ENCODE peak calls at places on chromosome 19, in six cellular contexts. B is colonic mucosa, I is spleen, F is uterus, X is HFF-Myc, Q is breast epithelium. V is an unnamed sample.

GRCh38 chr19:2273356-2274184 is 8.4 kb downstream of the PEAK3 start:
- DNase-seq in X (no peak), Q (no peak), I (peak), B (peak), F (peak), V (peak)

GRCh38 chr19:50383852-50384684 is at the start of gene POLD1:
- DNase-seq in F (peak), B (peak), X (peak), Q (peak), I (peak), V (peak)

GRCh38 chr19:15115080-15115479 is 7.9 kb downstream of the SYDE1 start:
- DNase-seq in F (peak), B (peak), I (no peak), X (no peak), Q (no peak), V (peak)

GRCh38 chr19:23365222-23365621 is 30.0 kb downstream of the ZNF91 start:
- DNase-seq in F (no peak), B (no peak), Q (no peak), X (no peak), I (no peak), V (no peak)

GRCh38 chr19:9881720-9882119 is 46.6 kb downstream of the PIN1 start:
- DNase-seq in Q (no peak), X (no peak), I (no peak), B (peak), F (no peak), V (no peak)

GRCh38 chr19:12092065-12092867 is 27.7 kb downstream of the ZNF844 start:
- DNase-seq in Q (peak), B (peak), I (peak), X (peak), F (peak), V (peak)

GRCh38 chr19:44800461-44800860 is 8.4 kb upstream of the BCAM start:
- DNase-seq in Q (peak), F (peak), X (peak), B (peak), I (peak), V (peak)

GRCh38 chr19:5073153-5073844 is 104.4 kb downstream of the KDM4B start:
- DNase-seq in Q (no peak), X (no peak), I (no peak), B (no peak), F (no peak), V (no peak)

GRCh38 chr19:5953034-5953589 is 24.8 kb downstream of the RANBP3 start:
- DNase-seq in B (no peak), X (no peak), Q (no peak), F (no peak), I (no peak), V (no peak)

GRCh38 chr19:18650468-18651001 is 13.7 kb downstream of the KLHL26 start:
- DNase-seq in B (peak), X (no peak), F (peak), I (no peak), Q (no peak), V (peak)

GRCh38 chr19:34265221-34265650 is 10.9 kb downstream of the GARRE1 start:
- DNase-seq in X (no peak), B (no peak), I (no peak), Q (peak), F (peak), V (no peak)

GRCh38 chr19:16325161-16325527 is 518 bp downstream of the KLF2 start:
- DNase-seq in X (no peak), Q (no peak), I (peak), F (no peak), B (peak), V (no peak)

GRCh38 chr19:57068921-57069697 is 50.7 kb upstream of the USP29 start:
- DNase-seq in B (no peak), F (peak), Q (no peak), I (no peak), X (no peak), V (no peak)

GRCh38 chr19:6047741-6048231 is 62.5 kb downstream of the RFX2 start:
- DNase-seq in I (no peak), Q (no peak), X (no peak), B (no peak), F (no peak), V (peak)

GRCh38 chr19:45405435-45406164 is 731 bp upstream of the PPP1R13L start:
- DNase-seq in B (peak), F (peak), X (peak), I (peak), Q (peak), V (peak)

GRCh38 chr19:15613338-15613737 is 1.7 kb upstream of the CYP4F8 start:
- DNase-seq in F (no peak), Q (no peak), I (no peak), X (no peak), B (no peak), V (no peak)

DNA sequence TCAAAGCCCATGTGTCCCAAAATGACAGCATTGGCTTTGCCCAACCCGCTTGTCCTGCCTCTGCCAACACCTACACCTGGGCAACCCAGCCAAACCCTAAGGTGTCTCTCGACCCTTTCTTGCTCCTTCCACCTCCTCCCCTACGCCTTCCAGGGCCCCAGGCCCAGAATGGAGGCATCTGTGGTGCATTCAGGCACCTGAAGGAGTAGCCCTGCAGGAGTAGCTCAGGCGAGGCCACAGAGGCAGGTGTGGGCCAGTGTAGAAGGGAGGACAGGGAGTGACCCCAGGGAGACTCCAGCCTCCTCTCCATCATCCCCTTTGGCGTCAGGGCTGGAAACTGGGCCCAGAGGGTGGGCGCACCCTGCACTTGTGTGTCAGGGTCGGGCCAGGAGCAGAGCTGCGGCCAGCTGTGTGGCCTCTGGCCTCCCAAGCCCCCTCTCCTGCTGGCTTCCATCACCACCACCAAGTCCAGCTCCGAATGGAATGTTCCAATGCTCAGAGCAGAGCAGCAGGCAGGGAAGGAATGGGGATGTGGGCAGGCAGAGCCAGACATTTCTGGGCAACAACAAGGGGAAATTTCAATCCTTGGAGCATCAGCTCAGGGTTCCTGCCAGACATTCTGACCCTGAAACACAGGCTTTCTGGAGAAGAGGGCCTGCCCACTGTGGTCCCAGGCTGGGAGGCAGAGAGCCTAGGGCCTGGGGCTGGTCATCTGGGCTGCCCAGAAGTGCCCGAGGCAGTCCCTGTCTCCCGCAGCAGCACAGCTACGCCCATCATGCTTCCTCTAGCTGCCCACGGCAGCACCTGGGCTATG is 16.4 kb downstream of the PLEKHF1 start:
- DNase-seq in Q (peak), F (no peak), I (peak), X (no peak), B (no peak), V (no peak)
- H3K4me3 ChIP-seq in Q (no peak), F (no peak), I (no peak), X (no peak), B (no peak), V (no peak)

DNA sequence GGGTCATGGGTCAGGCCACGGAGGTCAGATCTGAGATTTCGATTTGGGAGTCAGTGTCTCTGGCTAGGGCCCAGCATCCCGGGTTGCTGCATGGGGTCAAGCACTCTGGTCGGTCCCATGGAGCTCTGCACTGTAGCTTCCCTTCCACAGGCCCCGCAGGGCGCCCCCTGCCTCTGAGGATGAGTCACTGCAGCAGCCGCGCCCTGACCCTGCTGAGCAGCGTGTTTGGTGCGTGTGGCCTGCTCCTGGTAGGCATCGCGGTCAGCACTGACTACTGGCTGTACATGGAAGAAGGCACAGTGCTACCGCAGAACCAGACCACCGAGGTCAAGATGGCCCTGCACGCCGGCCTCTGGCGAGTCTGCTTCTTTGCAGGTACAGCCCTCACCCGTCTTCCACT is 3.6 kb downstream of the CACNG7 start:
- DNase-seq in B (no peak), F (no peak), I (no peak), Q (no peak), X (no peak), V (no peak)
- TF ChIP-seq CTCF in B (peak), F (no peak), I (no peak), Q (no peak), X (peak), V (peak)

DNA sequence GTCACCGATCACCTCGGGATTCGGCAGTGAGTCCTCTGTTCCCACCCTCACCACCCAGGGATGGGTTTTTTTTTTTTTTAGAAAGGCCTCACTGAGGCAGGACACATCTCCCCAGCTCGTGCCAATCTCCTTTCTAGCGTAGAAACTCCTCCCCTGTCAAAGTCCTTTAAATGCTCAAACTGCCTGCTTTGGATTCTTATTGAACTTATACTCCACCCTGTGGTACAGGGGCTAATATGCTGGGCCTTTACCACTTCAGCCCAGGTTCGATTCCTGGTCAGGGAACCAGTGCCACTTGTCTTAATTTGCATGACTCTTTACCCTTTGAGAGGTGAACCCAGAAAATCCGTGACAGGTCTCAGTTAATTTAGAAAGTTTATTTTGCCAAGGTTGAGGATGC is 8.3 kb upstream of the ZNF14 start:
- DNase-seq in F (no peak), B (no peak), Q (no peak), X (no peak), I (no peak), V (no peak)
- H3K4me3 ChIP-seq in F (no peak), B (no peak), Q (no peak), X (no peak), I (no peak), V (no peak)

GRCh38 chr19:29872224-29872731 is 60.5 kb downstream of the CCNE1 start:
- DNase-seq in B (no peak), I (peak), Q (no peak), X (no peak), F (no peak), V (no peak)

GRCh38 chr19:29876414-29876813 is 64.6 kb downstream of the CCNE1 start:
- DNase-seq in F (no peak), I (peak), B (no peak), X (no peak), Q (no peak), V (no peak)

GRCh38 chr19:29873024-29873800 is 61.4 kb downstream of the CCNE1 start:
- DNase-seq in Q (no peak), B (peak), F (peak), X (no peak), I (peak), V (no peak)

GRCh38 chr19:29875931-29876330 is 64.1 kb downstream of the CCNE1 start:
- DNase-seq in F (no peak), B (no peak), I (peak), X (no peak), Q (no peak), V (no peak)

DNA sequence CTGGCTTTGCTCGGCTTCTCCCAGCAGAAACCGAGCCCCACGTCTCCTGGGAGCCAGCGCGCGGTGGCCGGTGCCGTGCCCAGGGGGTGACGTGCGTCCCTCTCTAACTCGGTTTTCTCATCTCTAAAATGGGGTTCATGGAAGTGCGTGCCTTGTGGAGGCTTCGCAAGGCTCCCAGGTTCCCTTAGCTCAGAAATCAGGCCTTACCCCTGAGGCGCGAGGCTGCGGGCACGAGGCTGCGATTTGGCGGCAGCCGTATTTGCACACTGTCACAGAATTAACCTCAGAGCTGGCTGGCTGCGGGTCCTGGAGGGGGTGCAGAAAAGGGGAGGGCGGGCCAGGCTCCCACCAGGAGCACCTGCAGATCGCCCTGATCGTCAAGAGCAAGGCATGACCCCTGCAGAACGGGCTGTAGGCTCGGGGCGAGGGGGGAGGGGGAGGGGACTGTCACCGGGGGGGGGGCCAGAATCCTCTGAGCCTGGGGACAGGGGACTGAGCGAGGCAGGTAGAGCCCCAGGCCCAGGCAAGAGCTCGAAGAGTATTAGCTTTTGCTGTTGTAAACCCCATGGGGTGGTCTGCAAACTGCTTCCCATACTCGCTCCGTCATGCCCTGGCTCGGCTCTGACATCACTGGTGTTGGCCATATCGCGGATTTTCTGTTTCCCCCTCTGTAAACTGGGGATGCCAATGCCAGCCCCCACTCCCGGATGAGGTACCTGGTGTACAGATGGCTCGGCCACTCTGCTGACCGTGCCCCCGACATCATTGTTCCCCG is 62.2 kb downstream of the CCNE1 start:
- DNase-seq in Q (no peak), F (no peak), B (no peak), I (peak), X (no peak), V (no peak)
- TF ChIP-seq CTCF in Q (no peak), F (no peak), B (no peak), I (no peak), X (no peak), V (no peak)

DNA sequence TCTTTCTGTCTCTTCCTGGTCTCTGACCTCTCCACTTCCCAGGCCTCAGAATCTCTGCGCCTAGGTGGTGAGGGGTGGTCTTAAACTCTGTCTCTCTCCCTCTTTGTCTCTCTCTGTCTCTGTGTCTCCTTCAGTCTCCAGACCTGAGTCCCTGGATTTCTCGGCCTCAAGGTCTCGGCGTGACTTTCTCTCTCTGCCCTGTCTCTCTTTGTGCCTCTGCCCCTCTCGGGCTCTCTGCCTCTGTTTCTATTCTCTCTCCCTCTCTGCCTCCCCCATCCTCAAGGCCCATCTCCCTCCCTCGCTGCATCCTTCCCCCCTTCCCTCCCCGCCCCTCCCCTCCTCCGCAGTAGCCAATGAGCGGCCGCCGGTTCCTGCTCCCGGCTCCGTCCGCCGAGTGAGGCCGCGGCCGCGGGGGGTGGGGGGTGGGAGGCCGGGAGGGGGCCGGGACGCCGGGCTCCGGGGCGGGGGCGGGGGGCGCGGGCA is at the start of gene CACNG7:
- DNase-seq in F (no peak), I (no peak), X (no peak), B (no peak), Q (no peak), V (no peak)
- H3K4me3 ChIP-seq in F (no peak), I (no peak), X (no peak), B (no peak), Q (no peak), V (peak)

GRCh38 chr19:38003427-38004099 is 96.6 kb downstream of the SIPA1L3 start:
- DNase-seq in Q (peak), I (peak), B (peak), X (peak), F (peak), V (peak)
- TF ChIP-seq CTCF in Q (no peak), I (no peak), B (no peak), X (no peak), F (no peak), V (no peak)

DNA sequence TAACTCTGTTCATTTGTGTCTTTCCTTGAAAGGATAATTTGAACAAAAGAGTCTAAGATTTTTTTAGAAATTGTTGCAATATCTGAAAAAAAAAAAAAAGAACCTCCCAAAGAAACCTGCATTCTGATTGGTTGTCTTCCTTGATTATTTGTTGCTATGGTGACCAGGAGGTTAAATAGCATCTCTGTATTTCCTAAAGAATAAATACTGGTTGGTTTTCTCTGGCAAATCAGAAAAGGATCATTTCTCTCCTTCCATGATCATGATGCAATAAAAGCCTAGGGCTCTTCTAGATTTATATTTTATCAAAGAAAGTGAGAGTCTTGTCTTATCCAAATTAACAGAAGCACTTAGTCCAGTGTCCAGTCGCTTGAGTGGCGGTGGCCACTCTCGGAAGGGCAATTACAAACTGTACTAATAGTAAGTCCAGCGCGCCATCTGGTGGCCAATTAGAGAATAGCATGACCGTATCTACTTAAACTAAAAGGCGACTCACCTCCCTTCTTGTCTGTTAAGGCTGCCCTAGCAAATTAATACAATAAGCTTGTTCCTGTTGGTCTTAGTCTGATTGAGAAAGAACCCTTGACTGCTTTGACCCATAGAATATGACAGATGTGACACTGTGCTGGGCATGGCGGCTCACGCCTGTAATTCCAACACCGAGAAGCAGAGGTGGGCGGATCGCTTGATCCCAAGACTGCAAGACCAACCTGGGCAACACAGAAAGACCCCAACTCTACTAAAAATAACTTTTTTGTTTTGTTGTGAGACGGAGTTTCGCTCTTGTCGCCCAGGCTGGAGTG is 47.0 kb upstream of the PNMA8B start:
- DNase-seq in X (peak), Q (peak), B (peak), F (peak), I (peak), V (peak)
- H3K4me3 ChIP-seq in X (no peak), Q (no peak), B (no peak), F (no peak), I (no peak), V (no peak)

GRCh38 chr19:4007021-4007835 is at the start of gene PIAS4:
- DNase-seq in B (peak), X (peak), Q (peak), F (peak), I (peak), V (peak)
- TF ChIP-seq CTCF in B (no peak), X (no peak), Q (peak), F (peak), I (no peak), V (no peak)

V was measured in astrocyte of the spinal cord.